ENCODE peak calls at places on chromosomes 3 and 15, in four cellular contexts. W is A549, Z is K562, X is GM12878. R is an unnamed sample.

GRCh38 chr3:87462228-87462627 is 185.8 kb upstream of the POU1F1 start:
- DNase-seq in W (no peak), Z (no peak), X (no peak), R (no peak)

GRCh38 chr3:71369733-71370391 is 213.7 kb downstream of the FOXP1 start:
- DNase-seq in W (no peak), Z (no peak), X (no peak), R (peak; percentile 43)

GRCh38 chr3:151468284-151468917 is 7.5 kb upstream of the IGSF10 start:
- DNase-seq in W (peak; percentile 74), Z (peak; percentile 58), X (no peak), R (peak; percentile 62)

GRCh38 chr15:56608140-56608778 is 125.0 kb downstream of the ZNF280D start:
- DNase-seq in W (no peak), Z (no peak), X (peak; percentile 66), R (peak; percentile 10)

GRCh38 chr3:67906256-67906655 is 251.8 kb upstream of the SUCLG2 start:
- DNase-seq in W (no peak), Z (no peak), X (no peak), R (no peak)

GRCh38 chr15:66692808-66693596 is 9.0 kb upstream of the SMAD6 start:
- DNase-seq in W (no peak), Z (no peak), X (peak; percentile 45), R (no peak)

GRCh38 chr3:106261915-106262683 is 393.3 kb upstream of the CBLB start:
- DNase-seq in W (no peak), Z (no peak), X (no peak), R (peak; percentile 85)

GRCh38 chr3:62835594-62836236 is 39.5 kb downstream of the CADPS start:
- DNase-seq in W (no peak), Z (no peak), X (no peak), R (no peak)

GRCh38 chr15:78928616-78929093 is 16.2 kb downstream of the CTSH start:
- DNase-seq in W (no peak), Z (no peak), X (no peak), R (no peak)

GRCh38 chr3:126112531-126113237 is 28.8 kb upstream of the SLC41A3 start:
- DNase-seq in W (no peak), Z (no peak), X (no peak), R (no peak)

GRCh38 chr3:188194327-188194726 is 40.4 kb downstream of the LPP start:
- DNase-seq in W (no peak), Z (no peak), X (no peak), R (peak; percentile 81)

GRCh38 chr3:129688310-129688895 is 81.9 kb upstream of the PLXND1 start:
- DNase-seq in W (peak; percentile 58), Z (no peak), X (no peak), R (peak; percentile 74)

GRCh38 chr3:186839874-186840641 is 2.5 kb upstream of the ADIPOQ start:
- DNase-seq in W (no peak), Z (no peak), X (no peak), R (no peak)

GRCh38 chr15:56795400-56795983 is 62.2 kb upstream of the ZNF280D start:
- DNase-seq in W (no peak), Z (no peak), X (no peak), R (no peak)

GRCh38 chr15:39823634-39824033 is 41.0 kb upstream of the FSIP1 start:
- DNase-seq in W (no peak), Z (no peak), X (no peak), R (no peak)

GRCh38 chr3:71176366-71176765 is 407.2 kb downstream of the FOXP1 start:
- DNase-seq in W (no peak), Z (no peak), X (no peak), R (no peak)

GRCh38 chr3:183268361-183268760 is 15.3 kb downstream of the B3GNT5 start:
- DNase-seq in W (no peak), Z (no peak), X (no peak), R (no peak)

GRCh38 chr3:195099976-195100755 is 170.8 kb downstream of the XXYLT1 start:
- DNase-seq in W (no peak), Z (no peak), X (no peak), R (no peak)

GRCh38 chr3:197026481-197026866 is 3.1 kb downstream of the MELTF start:
- DNase-seq in W (no peak), Z (no peak), X (no peak), R (no peak)

GRCh38 chr3:127836004-127836882 is 13.9 kb upstream of the MGLL start:
- DNase-seq in W (no peak), Z (no peak), X (peak; percentile 79), R (no peak)

GRCh38 chr15:64858136-64858535 is 16.4 kb downstream of the PLEKHO2 start:
- DNase-seq in W (no peak), Z (no peak), X (no peak), R (no peak)

GRCh38 chr3:31106912-31107311 is 212.5 kb upstream of the GADL1 start:
- DNase-seq in W (no peak), Z (no peak), X (peak; percentile 32), R (no peak)

GRCh38 chr3:188106898-188107684 is 46.9 kb upstream of the LPP start:
- DNase-seq in W (no peak), Z (no peak), X (no peak), R (no peak)

GRCh38 chr3:133038731-133039398 is 674 bp downstream of the TMEM108 start:
- DNase-seq in W (no peak), Z (peak; percentile 9), X (no peak), R (no peak)

GRCh38 chr15:34650177-34650576 is 66.7 kb upstream of the GOLGA8B start:
- DNase-seq in W (no peak), Z (peak; percentile 29), X (no peak), R (peak; percentile 91)

GRCh38 chr15:83278191-83278590 is 6.3 kb downstream of the BNC1 start:
- DNase-seq in W (peak; percentile 72), Z (no peak), X (no peak), R (no peak)

GRCh38 chr15:97761124-97761523 is 199.4 kb upstream of the ARRDC4 start:
- DNase-seq in W (no peak), Z (no peak), X (no peak), R (no peak)

GRCh38 chr3:128307029-128307633 is 153.8 kb downstream of the EEFSEC start:
- DNase-seq in W (no peak), Z (no peak), X (no peak), R (no peak)

GRCh38 chr3:134709563-134710312 is 58.9 kb upstream of the KY start:
- DNase-seq in W (no peak), Z (no peak), X (no peak), R (no peak)

DNA sequence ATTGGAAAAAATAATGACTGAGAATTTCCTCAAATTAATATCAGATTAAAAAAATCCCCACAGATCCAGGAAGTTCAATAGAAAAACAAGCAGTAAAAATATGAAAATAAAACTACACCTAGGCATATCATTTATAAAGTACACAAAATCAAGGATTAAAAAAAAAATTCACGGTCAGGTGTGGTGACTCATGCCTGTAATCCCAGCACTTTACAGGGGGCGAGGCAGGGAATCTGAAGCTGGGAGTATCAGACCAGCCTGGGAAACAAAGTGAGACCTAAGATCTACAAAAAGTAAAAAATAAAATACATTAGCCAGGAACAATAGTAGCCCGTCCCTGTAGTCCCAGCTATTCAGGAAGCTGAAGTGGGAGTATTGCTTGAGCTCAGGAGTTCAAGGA is 778.3 kb upstream of the ALCAM start:
- DNase-seq in W (no peak), Z (no peak), X (no peak), R (no peak)
- TF ChIP-seq BHLHE40 in W (no peak), Z (no peak), X (no peak), R (no peak)

GRCh38 chr3:155262295-155262694 is 31.2 kb downstream of the STRIT1 start:
- DNase-seq in W (no peak), Z (no peak), X (no peak), R (no peak)
- TF ChIP-seq ELK1 in W (no peak), Z (no peak), X (no peak), R (no peak)

GRCh38 chr15:90046846-90047481 is 45.8 kb downstream of the ZNF710 start:
- DNase-seq in W (no peak), Z (no peak), X (no peak), R (no peak)

GRCh38 chr15:90049030-90049429 is 47.9 kb downstream of the ZNF710 start:
- DNase-seq in W (no peak), Z (no peak), X (no peak), R (peak; percentile 40)

GRCh38 chr15:90047956-90048575 is 46.9 kb downstream of the ZNF710 start:
- DNase-seq in W (no peak), Z (no peak), X (no peak), R (no peak)

GRCh38 chr15:90046289-90046688 is 45.2 kb downstream of the ZNF710 start:
- DNase-seq in W (no peak), Z (no peak), X (no peak), R (no peak)

GRCh38 chr15:90049666-90050604 is 48.8 kb downstream of the ZNF710 start:
- DNase-seq in W (no peak), Z (no peak), X (no peak), R (no peak)
- TF ChIP-seq BHLHE40 in W (no peak), Z (no peak), X (no peak), R (no peak)

DNA sequence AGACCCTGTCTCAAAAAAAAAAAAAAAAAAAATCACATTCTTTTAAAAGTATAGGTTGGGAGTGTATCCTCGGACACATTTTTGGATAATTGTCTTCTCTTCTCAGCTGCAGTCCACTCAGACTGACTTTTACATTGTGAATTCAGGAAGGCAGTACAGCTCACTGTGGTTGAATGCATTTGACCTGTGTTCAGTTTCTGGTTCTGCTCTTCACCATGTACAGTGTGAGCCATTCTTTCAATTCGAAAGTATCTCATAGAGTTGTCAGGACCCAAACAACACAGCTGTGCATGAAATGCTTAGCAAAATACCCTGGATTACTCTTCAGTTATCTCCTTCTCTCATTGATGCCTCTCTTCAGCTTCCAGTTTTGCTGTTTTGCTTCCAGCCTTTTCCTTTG is 5.0 kb downstream of the CMTM8 start:
- DNase-seq in W (no peak), Z (no peak), X (no peak), R (no peak)
- TF ChIP-seq ELK1 in W (no peak), Z (no peak), X (no peak), R (no peak)

GRCh38 chr15:77550275-77551251 is 82.1 kb downstream of the LINGO1 start:
- DNase-seq in W (no peak), Z (no peak), X (no peak), R (no peak)
- TF ChIP-seq BHLHE40 in W (no peak), Z (no peak), X (no peak), R (no peak)